ENCODE peak calls at places on chromosomes 12 and 14, in six cellular contexts. I is ascending aorta; G is breast epithelium; B is GM10248; E is astrocyte of the cerebellum; U is CD8-positive, alpha-beta T cell. L is an unnamed sample.

GRCh38 chr14:52926994-52927393 is 23.9 kb downstream of the FERMT2 start:
- DNase-seq in I (no peak), G (no peak), B (no peak), E (no peak), U (no peak), L (no peak)

GRCh38 chr12:48004941-48005749 is 869 bp upstream of the COL2A1 start:
- DNase-seq in I (no peak), G (no peak), B (no peak), E (no peak), U (no peak), L (no peak)

GRCh38 chr14:73777420-73777819 is 63.2 kb upstream of the PNMA1 start:
- DNase-seq in I (no peak), G (no peak), B (no peak), E (no peak), U (no peak), L (no peak)

GRCh38 chr14:25041484-25041883 is 8.5 kb downstream of the STXBP6 start:
- DNase-seq in I (no peak), G (no peak), B (no peak), E (no peak), U (no peak), L (no peak)

GRCh38 chr14:97215263-97215969 is 418.2 kb downstream of the VRK1 start:
- DNase-seq in I (no peak), G (no peak), B (no peak), E (no peak), U (no peak), L (no peak)

GRCh38 chr12:105331805-105332251 is 1.3 kb downstream of the C12orf75 start:
- DNase-seq in I (no peak), G (no peak), B (peak), E (no peak), U (peak), L (no peak)

GRCh38 chr12:6771509-6772330 is 600 bp upstream of the LAG3 start:
- DNase-seq in I (no peak), G (no peak), B (no peak), E (no peak), U (no peak), L (no peak)

GRCh38 chr12:62530596-62530995 is 64.0 kb downstream of the MON2 start:
- DNase-seq in I (no peak), G (no peak), B (no peak), E (peak), U (no peak), L (no peak)

GRCh38 chr12:3129301-3130052 is 52.3 kb downstream of the TSPAN9 start:
- DNase-seq in I (no peak), G (no peak), B (no peak), E (peak), U (no peak), L (no peak)

GRCh38 chr14:51014086-51014485 is 69.8 kb upstream of the PYGL start:
- DNase-seq in I (no peak), G (no peak), B (no peak), E (peak), U (no peak), L (no peak)

GRCh38 chr12:50057000-50057841 is at the start of gene ASIC1:
- DNase-seq in I (no peak), G (peak), B (peak), E (peak), U (peak), L (no peak)

GRCh38 chr12:125453751-125454150 is 388.5 kb downstream of the AACS start:
- DNase-seq in I (no peak), G (no peak), B (no peak), E (no peak), U (no peak), L (no peak)

GRCh38 chr14:58637040-58637390 is 747 bp upstream of the DACT1 start:
- DNase-seq in I (peak), G (no peak), B (peak), E (peak), U (no peak), L (no peak)

GRCh38 chr14:51865953-51866747 is 5.7 kb downstream of the GNG2 start:
- DNase-seq in I (no peak), G (no peak), B (peak), E (no peak), U (no peak), L (peak)

GRCh38 chr12:105192624-105193225 is 43.2 kb downstream of the APPL2 start:
- DNase-seq in I (no peak), G (no peak), B (no peak), E (no peak), U (no peak), L (no peak)

GRCh38 chr12:26044007-26044394 is 80.8 kb downstream of the BHLHE41 start:
- DNase-seq in I (no peak), G (no peak), B (no peak), E (peak), U (no peak), L (no peak)

GRCh38 chr12:121036810-121037326 is 2.2 kb downstream of the OASL start:
- DNase-seq in I (no peak), G (no peak), B (no peak), E (no peak), U (no peak), L (peak)

GRCh38 chr12:54369597-54370217 is 5.4 kb upstream of the GPR84 start:
- DNase-seq in I (no peak), G (no peak), B (no peak), E (no peak), U (no peak), L (no peak)

GRCh38 chr14:32709072-32709471 is 229.6 kb upstream of the NPAS3 start:
- DNase-seq in I (no peak), G (no peak), B (no peak), E (peak), U (no peak), L (no peak)

GRCh38 chr14:49863483-49864262 is 11.1 kb upstream of the NEMF start:
- DNase-seq in I (no peak), G (no peak), B (peak), E (no peak), U (peak), L (no peak)

GRCh38 chr12:47881826-47882427 is 22.9 kb downstream of the VDR start:
- DNase-seq in I (no peak), G (no peak), B (no peak), E (peak), U (no peak), L (no peak)

GRCh38 chr14:65423986-65424385 is 11.5 kb downstream of the FUT8 start:
- DNase-seq in I (no peak), G (no peak), B (no peak), E (no peak), U (no peak), L (no peak)

GRCh38 chr12:49924847-49925246 is 21.1 kb upstream of the FAIM2 start:
- DNase-seq in I (no peak), G (no peak), B (no peak), E (no peak), U (no peak), L (no peak)

GRCh38 chr14:88975926-88976325 is 151.5 kb downstream of the TTC8 start:
- DNase-seq in I (no peak), G (no peak), B (no peak), E (no peak), U (no peak), L (no peak)

GRCh38 chr12:4762773-4763172 is 42.6 kb downstream of the GALNT8 start:
- DNase-seq in I (no peak), G (no peak), B (no peak), E (no peak), U (no peak), L (no peak)
- TF ChIP-seq CTCF in I (no peak), G (no peak), B (no peak), E (no peak), U (no peak), L (no peak)

GRCh38 chr14:61696753-61697318 is 1.5 kb downstream of the HIF1A start:
- DNase-seq in I (no peak), G (no peak), B (no peak), E (no peak), U (no peak), L (no peak)

GRCh38 chr14:61695695-61696527 is 598 bp downstream of the HIF1A start:
- DNase-seq in I (peak), G (peak), B (peak), E (no peak), U (peak), L (peak)

GRCh38 chr14:61694039-61694438 is 1.3 kb upstream of the HIF1A start:
- DNase-seq in I (no peak), G (no peak), B (no peak), E (no peak), U (no peak), L (no peak)

GRCh38 chr14:61698216-61698980 is 3.1 kb downstream of the HIF1A start:
- DNase-seq in I (no peak), G (no peak), B (no peak), E (no peak), U (no peak), L (no peak)

DNA sequence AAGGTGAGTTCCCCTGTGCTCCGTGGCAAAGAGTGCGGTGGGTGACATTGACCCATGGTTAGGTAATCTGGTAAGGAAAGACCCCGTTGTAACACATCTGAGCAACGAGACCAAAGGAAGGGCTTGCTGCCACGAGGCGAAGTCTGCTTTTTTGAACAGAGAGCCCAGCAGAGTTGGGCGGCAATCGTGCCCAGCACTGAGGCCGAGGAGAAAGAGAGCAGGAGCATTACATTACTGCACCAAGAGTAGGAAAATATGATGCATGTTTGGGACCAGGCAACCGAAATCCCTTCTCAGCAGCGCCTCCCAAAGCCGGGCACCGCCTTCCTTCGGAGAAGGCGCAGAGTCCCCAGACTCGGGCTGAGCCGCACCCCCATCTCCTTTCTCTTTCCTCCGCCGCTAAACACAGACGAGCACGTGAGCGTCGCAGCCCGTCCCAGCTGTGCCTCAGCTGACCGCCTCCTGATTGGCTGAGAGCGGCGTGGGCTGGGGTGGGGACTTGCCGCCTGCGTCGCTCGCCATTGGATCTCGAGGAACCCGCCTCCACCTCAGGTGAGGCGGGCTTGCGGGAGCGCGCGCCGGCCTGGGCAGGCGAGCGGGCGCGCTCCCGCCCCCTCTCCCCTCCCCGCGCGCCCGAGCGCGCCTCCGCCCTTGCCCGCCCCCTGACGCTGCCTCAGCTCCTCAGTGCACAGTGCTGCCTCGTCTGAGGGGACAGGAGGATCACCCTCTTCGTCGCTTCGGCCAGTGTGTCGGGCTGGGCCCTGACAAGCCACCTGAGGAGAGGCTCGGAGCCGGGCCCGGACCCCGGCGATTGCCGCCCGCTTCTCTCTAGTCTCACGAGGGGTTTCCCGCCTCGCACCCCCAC is at the start of gene HIF1A:
- DNase-seq in I (peak), G (peak), B (peak), E (peak), U (peak), L (peak)
- TF ChIP-seq CTCF in I (no peak), G (no peak), B (no peak), E (no peak), U (no peak), L (no peak)

DNA sequence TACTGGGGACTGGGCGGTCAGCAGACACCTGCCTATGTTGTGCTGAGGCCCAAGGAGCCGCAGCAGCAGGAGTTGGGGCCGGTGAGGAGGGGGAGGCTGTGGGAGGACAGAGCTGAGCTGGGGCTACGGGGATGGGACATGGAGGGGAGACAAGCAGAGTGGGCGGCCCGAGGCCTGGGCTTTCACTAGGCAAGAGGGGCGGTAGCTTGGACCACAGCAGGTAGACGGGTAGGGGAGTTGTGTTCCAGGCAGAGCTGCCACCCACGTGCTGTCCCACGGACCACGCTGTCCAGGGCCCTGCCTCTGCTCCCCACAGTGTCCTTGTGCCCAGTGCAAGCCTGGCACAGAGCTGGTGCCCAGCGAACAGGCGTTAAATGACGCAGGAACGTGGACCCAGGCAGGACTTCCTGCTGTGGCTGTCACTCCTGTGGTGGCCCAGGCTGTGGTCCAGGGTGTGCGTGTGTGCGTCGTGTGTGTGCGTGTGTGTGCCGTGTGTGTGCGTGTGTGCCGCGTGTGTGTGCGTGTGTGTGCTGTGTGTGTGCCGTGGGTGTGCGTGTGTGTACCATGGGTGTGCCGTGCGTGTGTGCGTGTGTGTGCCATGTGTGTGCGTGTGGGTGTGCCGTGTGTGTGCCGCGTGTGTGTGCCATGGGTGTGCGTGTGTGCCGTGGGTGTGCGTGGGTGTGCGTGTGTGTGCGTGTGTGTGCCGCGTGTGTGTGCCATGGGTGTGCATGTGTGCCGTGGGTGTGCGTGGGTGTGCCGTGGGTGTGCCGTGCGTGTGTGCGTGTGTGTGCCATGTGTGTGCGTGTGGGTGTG is 6.8 kb downstream of the CEP170B start:
- DNase-seq in I (no peak), G (no peak), B (no peak), E (no peak), U (no peak), L (no peak)
- TF ChIP-seq CTCF in I (no peak), G (no peak), B (no peak), E (no peak), U (no peak), L (no peak)

GRCh38 chr12:80943345-80943744 is 5.6 kb upstream of the LIN7A start:
- DNase-seq in I (no peak), G (no peak), B (no peak), E (no peak), U (no peak), L (no peak)

GRCh38 chr12:80941916-80942315 is 4.2 kb upstream of the LIN7A start:
- DNase-seq in I (no peak), G (no peak), B (no peak), E (no peak), U (no peak), L (no peak)

DNA sequence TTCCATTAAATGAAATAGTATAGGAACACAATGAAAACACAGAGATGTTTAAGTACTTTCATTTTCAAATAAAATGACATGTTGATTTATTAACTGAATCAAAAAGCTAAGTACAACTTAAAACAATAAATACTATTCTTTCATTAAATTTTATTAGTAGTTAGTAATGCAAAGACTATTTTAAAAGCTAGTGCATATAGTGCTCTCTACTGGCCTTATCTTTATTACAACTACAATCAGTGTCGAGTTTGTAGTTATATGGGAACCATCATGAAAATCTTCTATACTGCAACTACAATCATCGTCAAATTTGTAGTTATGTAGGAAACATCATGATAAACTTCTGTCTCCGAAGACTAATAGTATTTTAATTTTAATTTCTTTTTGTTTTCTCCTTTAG is 8.9 kb upstream of the LIN7A start:
- DNase-seq in I (no peak), G (no peak), B (no peak), E (no peak), U (no peak), L (no peak)
- TF ChIP-seq CTCF in I (no peak), G (no peak), B (peak), E (no peak), U (no peak), L (no peak)

GRCh38 chr14:106879241-106879640 is 1352.9 kb downstream of the TMEM121 start:
- DNase-seq in I (no peak), G (no peak), B (peak), E (no peak), U (no peak), L (peak)
- TF ChIP-seq CTCF in I (no peak), G (no peak), B (peak), E (no peak), U (peak), L (peak)

GRCh38 chr12:21613931-21614330 is 9.3 kb upstream of the GYS2 start:
- DNase-seq in I (no peak), G (no peak), B (no peak), E (no peak), U (no peak), L (no peak)
- TF ChIP-seq CTCF in I (no peak), G (no peak), B (no peak), E (no peak), U (no peak), L (no peak)

DNA sequence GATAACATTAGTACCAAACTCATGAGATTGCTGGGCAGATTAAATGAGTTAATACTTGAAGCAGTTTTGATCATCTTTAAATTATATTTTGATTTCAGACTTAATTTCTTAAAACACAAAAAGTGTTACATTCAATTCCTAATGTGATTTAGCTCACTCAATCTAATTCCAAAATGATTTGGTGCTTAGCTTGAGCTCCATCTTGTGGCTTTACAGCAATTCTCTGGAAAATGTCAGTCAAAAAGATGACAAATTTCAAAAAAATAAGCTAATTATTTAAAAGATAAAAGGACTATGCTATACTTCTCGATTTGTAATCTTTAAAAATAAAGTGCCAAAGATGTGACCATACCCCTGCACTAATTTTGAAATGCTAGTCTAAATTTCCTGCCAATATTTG is 10.1 kb downstream of the LLPH start:
- DNase-seq in I (no peak), G (no peak), B (no peak), E (no peak), U (no peak), L (no peak)
- TF ChIP-seq CTCF in I (no peak), G (no peak), B (no peak), E (no peak), U (no peak), L (no peak)

L was measured in natural killer cell.